ENCODE peak calls at places on chromosomes 1 and 21, in six cellular contexts. A is IMR-90, J is neuronal stem cell, X is H1, U is mesenchymal stem cell, L is trophoblast cell. M is an unnamed sample.

GRCh38 chr1:166069390-166069789 is 97.4 kb downstream of the FAM78B start:
- DNase-seq in U (no peak), X (no peak), A (no peak), L (no peak), J (peak; percentile 52), M (no peak)

GRCh38 chr1:97074771-97075170 is 353.2 kb downstream of the PTBP2 start:
- DNase-seq in U (no peak), X (no peak), J (no peak), L (no peak), A (no peak), M (no peak)

GRCh38 chr1:17170571-17170970 is 34.4 kb upstream of the PADI1 start:
- DNase-seq in J (no peak), X (no peak), L (no peak), A (peak; percentile 78), U (peak; percentile 59), M (no peak)

GRCh38 chr1:101025283-101025679 is 303 bp downstream of the DPH5 start:
- DNase-seq in X (no peak), J (peak; percentile 3), U (no peak), A (peak; percentile 32), L (no peak), M (peak; percentile 27)

GRCh38 chr1:117802546-117803257 is 126.7 kb downstream of the GDAP2 start:
- DNase-seq in J (no peak), L (no peak), A (peak; percentile 25), X (no peak), U (peak; percentile 58), M (no peak)

GRCh38 chr1:111620412-111620971 is 903 bp downstream of the RAP1A start:
- DNase-seq in A (no peak), L (no peak), J (no peak), U (no peak), X (peak; percentile 60), M (no peak)

GRCh38 chr1:9724706-9725476 is 73.4 kb downstream of the PIK3CD start:
- DNase-seq in X (peak; percentile 88), U (peak; percentile 57), J (no peak), A (peak; percentile 47), L (peak; percentile 61), M (peak; percentile 89)

GRCh38 chr1:215475719-215476525 is 91.2 kb upstream of the KCTD3 start:
- DNase-seq in A (peak; percentile 73), L (peak; percentile 5), X (no peak), U (peak; percentile 72), J (no peak), M (no peak)

GRCh38 chr1:92043621-92044020 is 13.8 kb downstream of the EPHX4 start:
- DNase-seq in U (no peak), X (no peak), L (no peak), J (no peak), A (no peak), M (peak; percentile 41)

GRCh38 chr21:37172646-37173045 is 94.5 kb downstream of the VPS26C start:
- DNase-seq in U (no peak), X (no peak), J (no peak), A (no peak), L (no peak), M (no peak)

GRCh38 chr1:12184008-12184681 is 17.4 kb downstream of the TNFRSF1B start:
- DNase-seq in A (peak; percentile 85), J (peak; percentile 50), U (peak; percentile 97), X (no peak), L (peak; percentile 27), M (no peak)

GRCh38 chr1:84769636-84770035 is 79.4 kb upstream of the SSX2IP start:
- DNase-seq in L (no peak), X (no peak), U (no peak), A (no peak), J (no peak), M (no peak)

GRCh38 chr1:17549384-17549783 is 9.9 kb downstream of the ARHGEF10L start:
- DNase-seq in U (no peak), X (no peak), A (no peak), J (no peak), L (no peak), M (peak; percentile 66)

GRCh38 chr21:44868707-44869106 is 4.8 kb downstream of the PTTG1IP start:
- DNase-seq in L (no peak), U (no peak), X (no peak), J (no peak), A (no peak), M (no peak)

GRCh38 chr21:44867464-44867863 is 6.0 kb downstream of the PTTG1IP start:
- DNase-seq in J (no peak), U (no peak), A (no peak), X (no peak), L (no peak), M (no peak)

GRCh38 chr21:44865561-44866280 is 7.8 kb downstream of the PTTG1IP start:
- DNase-seq in A (no peak), J (no peak), X (no peak), L (no peak), U (no peak), M (no peak)

GRCh38 chr21:44867999-44868700 is 5.3 kb downstream of the PTTG1IP start:
- DNase-seq in U (no peak), L (no peak), J (no peak), X (no peak), A (no peak), M (no peak)

DNA sequence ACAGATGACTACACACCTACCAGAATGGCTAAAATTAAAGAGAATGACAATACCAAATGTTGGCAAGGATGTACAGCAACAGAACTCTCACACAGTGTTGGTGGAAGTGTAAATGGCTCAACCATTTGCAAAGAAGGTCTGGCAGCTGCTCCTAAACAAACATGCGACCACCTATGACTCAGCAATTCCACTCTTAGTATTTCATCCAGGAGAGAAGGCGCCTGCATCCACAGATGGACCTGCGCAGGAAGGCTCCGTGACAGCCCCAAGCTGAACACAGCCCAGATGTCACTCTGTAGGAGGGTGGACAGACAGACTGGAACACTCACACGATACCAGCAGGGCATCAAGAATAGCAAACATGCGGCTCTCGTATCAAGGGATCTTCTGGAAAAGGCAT is 6.7 kb downstream of the PTTG1IP start:
- DNase-seq in L (peak; percentile 27), J (no peak), U (peak; percentile 86), X (no peak), A (peak; percentile 66), M (no peak)
- H4K91ac ChIP-seq in L (no peak overlapping the region), J (no peak overlapping the region), U (no peak overlapping the region), X (no peak overlapping the region), A (peak overlapping the region; percentile 73), M (no peak overlapping the region)

GRCh38 chr1:151047591-151047924 is at the start of gene C1orf56:
- DNase-seq in L (peak; percentile 68), A (peak; percentile 60), X (peak; percentile 83), J (peak; percentile 62), U (peak; percentile 75), M (peak; percentile 79)
- H3K4ac ChIP-seq in L (peak within 1 kb of the TSS; percentile 49), A (peak within 1 kb of the TSS; percentile 82), X (peak within 1 kb of the TSS; percentile 64), J (peak within 1 kb of the TSS; percentile 4), U (peak within 1 kb of the TSS; percentile 88), M (no peak within 1 kb of the TSS)

DNA sequence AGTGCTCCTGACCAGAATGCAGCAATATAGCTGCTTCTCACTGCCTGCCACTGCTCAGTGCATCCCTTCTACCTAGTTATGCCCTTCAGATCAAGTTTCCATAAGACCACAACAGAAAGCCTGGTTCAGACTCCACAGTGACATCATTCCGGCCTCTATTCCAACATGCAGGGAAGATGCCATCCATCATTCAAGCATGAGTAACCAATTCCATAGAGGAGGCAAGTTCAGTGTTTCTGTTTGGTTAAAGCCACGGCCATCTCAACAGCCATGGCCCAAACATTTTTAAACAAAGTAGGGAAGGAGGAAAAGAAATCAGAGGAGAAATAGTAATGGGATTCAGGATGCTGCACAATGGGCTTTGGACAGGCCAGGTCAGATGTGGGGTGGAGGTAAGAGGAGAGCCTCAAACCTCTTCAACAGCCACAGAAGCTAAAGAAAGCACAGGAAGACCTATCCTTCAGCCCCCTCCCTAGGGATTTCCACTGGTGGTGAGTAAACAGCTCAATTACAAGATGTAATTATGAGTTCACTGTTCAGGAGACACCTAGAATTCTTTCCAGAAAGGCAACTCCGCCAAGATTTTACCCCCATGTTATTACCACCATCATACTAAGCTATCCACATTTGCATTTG is 484.9 kb downstream of the SETD4 start:
- DNase-seq in L (peak; percentile 54), U (peak; percentile 81), J (no peak), A (peak; percentile 96), X (no peak), M (no peak)
- H4K91ac ChIP-seq in L (no peak overlapping the region), U (peak overlapping the region; percentile 34), J (no peak overlapping the region), A (peak overlapping the region; percentile 62), X (no peak overlapping the region), M (no peak overlapping the region)

GRCh38 chr1:58741689-58742553 is 41.9 kb downstream of the JUN start:
- DNase-seq in X (no peak), J (no peak), A (no peak), U (peak; percentile 53), L (no peak), M (no peak)
- H3K4ac ChIP-seq in X (no peak overlapping the region), J (no peak overlapping the region), A (peak overlapping the region; percentile 24), U (no peak overlapping the region), L (no peak overlapping the region), M (no peak overlapping the region)

GRCh38 chr1:161972828-161973227 is 50.8 kb downstream of the OLFML2B start:
- DNase-seq in J (no peak), L (no peak), X (no peak), A (no peak), U (no peak), M (no peak)
- H4K91ac ChIP-seq in J (no peak overlapping the region), L (no peak overlapping the region), X (no peak overlapping the region), A (no peak overlapping the region), U (no peak overlapping the region), M (no peak overlapping the region)

DNA sequence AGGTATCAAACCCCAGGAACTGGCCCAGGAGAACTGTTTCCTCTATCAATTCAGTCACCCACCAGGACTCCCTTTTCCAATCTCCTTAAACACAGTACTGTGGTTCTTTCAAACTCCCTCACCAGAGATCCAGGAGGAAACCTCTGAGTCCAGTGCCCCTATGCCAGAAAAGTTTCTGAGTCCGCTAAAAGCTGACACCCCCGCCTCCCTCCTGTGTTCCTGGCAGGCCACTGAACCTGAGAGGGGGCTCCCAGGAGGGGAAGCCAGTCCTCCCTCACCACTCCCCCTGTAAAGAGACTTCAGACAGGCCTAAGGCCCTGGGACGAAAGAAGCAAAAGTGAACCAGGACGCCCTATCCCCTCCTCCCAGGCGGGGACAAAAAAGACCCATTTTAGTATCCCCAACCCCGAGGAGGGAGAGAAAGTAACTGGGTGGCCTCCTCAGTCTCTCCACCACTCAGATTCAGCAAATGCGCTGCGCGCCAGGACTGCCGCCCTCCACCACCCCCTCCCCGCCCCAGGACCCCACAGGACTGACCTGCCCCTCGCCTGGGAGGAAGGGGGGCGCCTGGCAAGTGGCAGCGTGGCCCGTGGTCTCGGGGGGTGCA is 624 bp downstream of the SLC41A1 start:
- DNase-seq in X (peak; percentile 73), L (no peak), J (peak; percentile 48), A (peak; percentile 13), U (peak; percentile 55), M (peak; percentile 66)
- H3K4ac ChIP-seq in X (no peak overlapping the region), L (no peak overlapping the region), J (no peak overlapping the region), A (peak overlapping the region; percentile 66), U (no peak overlapping the region), M (no peak overlapping the region)

DNA sequence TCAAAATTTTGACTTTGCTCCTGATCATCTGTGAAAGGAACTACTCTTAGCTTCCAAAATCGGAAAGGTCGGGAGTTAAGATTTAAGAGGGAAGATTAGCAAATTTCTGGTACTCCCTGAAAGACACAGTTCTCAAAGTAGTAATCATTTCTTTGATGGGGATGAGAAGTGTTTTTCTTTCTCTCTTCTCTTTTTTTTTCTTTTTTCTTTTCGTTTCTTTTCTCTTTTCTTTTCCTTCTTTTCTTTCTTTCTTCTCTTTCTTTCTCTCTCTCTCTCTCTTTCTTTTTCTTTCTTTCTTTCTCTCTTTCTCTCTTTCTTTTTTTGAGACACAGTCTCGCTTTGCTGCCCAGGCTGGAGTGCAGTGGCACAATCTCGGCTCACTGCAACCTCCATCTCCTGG is 5.1 kb upstream of the RAB29 start:
- DNase-seq in A (no peak), L (no peak), J (no peak), U (no peak), X (no peak), M (no peak)
- H4K91ac ChIP-seq in A (no peak overlapping the region), L (no peak overlapping the region), J (no peak overlapping the region), U (no peak overlapping the region), X (no peak overlapping the region), M (no peak overlapping the region)

M was measured in H9.